ENCODE peak calls at places on chromosome 21, in ten cellular contexts. C is IMR-90; V is AG09319; M is lower leg skin; B is CD4-positive, alpha-beta T cell; E is GM13976; X is progenitor cell of endocrine pancreas; Z is hepatocyte; S is fibroblast of lung; Q is D721Med. W is an unnamed sample.
A peak's percentile ranks its signal among the peaks of the same experiment; 100 is the strongest.

GRCh38 chr21:43657355-43658093 is 1.8 kb downstream of the HSF2BP start:
- DNase-seq in C (no peak), V (no peak), M (no peak), B (no peak), E (no peak), X (no peak), Z (no peak), S (no peak), Q (no peak), W (no peak)

GRCh38 chr21:29454179-29454578 is 155.5 kb downstream of the BACH1 start:
- DNase-seq in C (no peak), V (no peak), M (no peak), B (no peak), E (no peak), X (no peak), Z (no peak), S (no peak), Q (no peak), W (no peak)

GRCh38 chr21:36661511-36662309 is 37.2 kb upstream of the SIM2 start:
- DNase-seq in C (peak; percentile 48), V (no peak), M (no peak), B (no peak), E (no peak), X (no peak), Z (peak; percentile 43), S (peak; percentile 19), Q (no peak), W (peak; percentile 30)

GRCh38 chr21:38048241-38048640 is 132.0 kb upstream of the KCNJ6 start:
- DNase-seq in C (no peak), V (no peak), M (no peak), B (no peak), E (no peak), X (no peak), Z (no peak), S (no peak), Q (no peak), W (no peak)

GRCh38 chr21:35974801-35975200 is 85.5 kb downstream of the SETD4 start:
- DNase-seq in C (peak; percentile 28), V (no peak), M (no peak), B (no peak), E (no peak), X (no peak), Z (no peak), S (peak; percentile 76), Q (no peak), W (peak; percentile 39)

GRCh38 chr21:16418663-16419062 is 688.9 kb downstream of the USP25 start:
- DNase-seq in C (no peak), V (no peak), M (no peak), B (no peak), E (no peak), X (no peak), Z (no peak), S (peak; percentile 18), Q (no peak), W (no peak)

GRCh38 chr21:36210779-36211659 is 54.4 kb downstream of the DOP1B start:
- DNase-seq in C (no peak), V (no peak), M (no peak), B (no peak), E (no peak), X (no peak), Z (no peak), S (peak; percentile 33), Q (no peak), W (no peak)

GRCh38 chr21:41611966-41612606 is 104.1 kb upstream of the TMPRSS2 start:
- DNase-seq in C (peak; percentile 15), V (no peak), M (no peak), B (no peak), E (peak; percentile 58), X (no peak), Z (peak; percentile 77), S (peak; percentile 33), Q (no peak), W (peak; percentile 61)

GRCh38 chr21:26194811-26195251 is 24.3 kb upstream of the APP start:
- DNase-seq in C (peak; percentile 16), V (peak; percentile 61), M (no peak), B (no peak), E (no peak), X (no peak), Z (no peak), S (no peak), Q (no peak), W (no peak)

GRCh38 chr21:26194326-26194725 is 23.8 kb upstream of the APP start:
- DNase-seq in C (no peak), V (peak; percentile 53), M (no peak), B (no peak), E (no peak), X (no peak), Z (no peak), S (peak; percentile 18), Q (no peak), W (no peak)

DNA sequence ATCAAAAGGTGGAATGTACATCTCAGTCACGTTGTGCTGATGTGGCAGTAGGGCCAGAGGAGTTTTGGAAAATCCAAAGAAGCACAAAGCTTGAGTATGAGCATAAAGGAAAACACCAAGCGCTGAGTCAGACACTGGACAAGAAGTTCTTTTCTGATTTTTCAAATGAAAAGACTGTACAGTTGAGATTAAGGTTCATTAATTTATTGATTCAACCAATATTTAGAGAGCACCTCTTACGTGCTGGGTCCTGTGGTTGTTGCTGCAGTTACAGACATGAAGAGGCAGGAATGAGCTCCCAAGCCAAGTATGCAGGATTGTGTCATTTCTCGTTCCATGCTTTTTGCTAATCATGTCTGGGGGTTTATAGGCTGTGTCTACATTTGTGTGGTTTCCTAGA is 28.9 kb upstream of the APP start:
- DNase-seq in C (peak; percentile 82), V (no peak), M (no peak), B (no peak), E (no peak), X (no peak), Z (no peak), S (peak; percentile 81), Q (no peak), W (no peak)
- TF ChIP-seq CTCF in C (no peak), V (no peak), M (no peak), B (no peak), E (peak; percentile 10), X (no peak), Z (no peak), S (no peak), Q (no peak), W (no peak)

GRCh38 chr21:32990666-32991065 is 35.1 kb upstream of the OLIG2 start:
- DNase-seq in C (no peak), V (no peak), M (no peak), B (no peak), E (no peak), X (no peak), Z (no peak), S (no peak), Q (no peak), W (no peak)

GRCh38 chr21:32993894-32994293 is 31.8 kb upstream of the OLIG2 start:
- DNase-seq in C (no peak), V (no peak), M (no peak), B (no peak), E (no peak), X (no peak), Z (no peak), S (no peak), Q (no peak), W (no peak)

GRCh38 chr21:32991299-32991850 is 34.4 kb upstream of the OLIG2 start:
- DNase-seq in C (no peak), V (no peak), M (no peak), B (no peak), E (no peak), X (no peak), Z (no peak), S (no peak), Q (no peak), W (no peak)

GRCh38 chr21:32994305-32994704 is 31.4 kb upstream of the OLIG2 start:
- DNase-seq in C (peak; percentile 31), V (peak; percentile 1), M (no peak), B (no peak), E (no peak), X (no peak), Z (peak; percentile 19), S (peak; percentile 2), Q (no peak), W (peak; percentile 16)
- TF ChIP-seq CTCF in C (peak; percentile 63), V (peak; percentile 42), M (no peak), B (peak; percentile 56), E (peak; percentile 16), X (peak; percentile 48), Z (peak; percentile 56), S (peak; percentile 41), Q (peak; percentile 22), W (no peak)

GRCh38 chr21:17514124-17514481 is 1.3 kb downstream of the CXADR start:
- DNase-seq in C (no peak), V (no peak), M (no peak), B (no peak), E (no peak), X (no peak), Z (peak; percentile 24), S (peak; percentile 60), Q (no peak), W (no peak)

GRCh38 chr21:17512245-17513213 is at the start of gene CXADR:
- DNase-seq in C (no peak), V (no peak), M (peak; percentile 59), B (peak; percentile 78), E (peak; percentile 89), X (peak; percentile 94), Z (peak; percentile 97), S (peak; percentile 43), Q (peak; percentile 41), W (peak; percentile 93)

GRCh38 chr21:17519208-17519738 is 6.4 kb downstream of the CXADR start:
- DNase-seq in C (no peak), V (no peak), M (no peak), B (no peak), E (no peak), X (no peak), Z (no peak), S (no peak), Q (no peak), W (no peak)

GRCh38 chr21:17513214-17514123 is 626 bp downstream of the CXADR start:
- DNase-seq in C (no peak), V (no peak), M (no peak), B (peak; percentile 35), E (peak; percentile 40), X (no peak), Z (peak; percentile 60), S (peak; percentile 61), Q (peak; percentile 19), W (peak; percentile 32)
- TF ChIP-seq CTCF in C (no peak), V (no peak), M (no peak), B (no peak), E (no peak), X (peak; percentile 30), Z (peak; percentile 19), S (no peak), Q (peak; percentile 4), W (no peak)

GRCh38 chr21:46092026-46092764 is 5.7 kb upstream of the COL6A2 start:
- DNase-seq in C (peak; percentile 99), V (peak; percentile 93), M (peak; percentile 77), B (no peak), E (no peak), X (no peak), Z (peak; percentile 62), S (peak; percentile 99), Q (no peak), W (no peak)

GRCh38 chr21:46093668-46094400 is 4.1 kb upstream of the COL6A2 start:
- DNase-seq in C (no peak), V (no peak), M (no peak), B (no peak), E (no peak), X (no peak), Z (no peak), S (no peak), Q (no peak), W (no peak)

GRCh38 chr21:46091631-46092025 is 6.3 kb upstream of the COL6A2 start:
- DNase-seq in C (peak; percentile 74), V (no peak), M (no peak), B (no peak), E (no peak), X (no peak), Z (no peak), S (no peak), Q (no peak), W (no peak)

GRCh38 chr21:46094401-46095105 is 3.4 kb upstream of the COL6A2 start:
- DNase-seq in C (no peak), V (no peak), M (no peak), B (no peak), E (no peak), X (no peak), Z (no peak), S (no peak), Q (no peak), W (no peak)

GRCh38 chr21:46092811-46093667 is 4.9 kb upstream of the COL6A2 start:
- DNase-seq in C (no peak), V (no peak), M (no peak), B (no peak), E (no peak), X (no peak), Z (peak; percentile 12), S (no peak), Q (no peak), W (no peak)
- TF ChIP-seq CTCF in C (peak; percentile 19), V (no peak), M (no peak), B (no peak), E (no peak), X (no peak), Z (no peak), S (peak; percentile 11), Q (no peak), W (no peak)

W was measured in Calu3.